ENCODE peak calls at places on chromosomes 3 and 15, in eight cellular contexts. One of them, this sample, is unnamed.

GRCh38 chr3:8982509-8982908 is 19.2 kb upstream of the RAD18 start:
- DNase-seq in endothelial cell of umbilical vein: no peak
- DNase-seq in right atrium auricular region: peak
- DNase-seq in cardiac muscle cell: no peak
- DNase-seq in fibroblast of lung: peak
- DNase-seq in spleen: no peak
- DNase-seq in mammary epithelial cell: no peak
- DNase-seq in colonic mucosa: no peak
- DNase-seq in this sample: no peak

GRCh38 chr3:47342812-47343211 is 38.0 kb upstream of the PTPN23 start:
- DNase-seq in endothelial cell of umbilical vein: no peak
- DNase-seq in right atrium auricular region: no peak
- DNase-seq in cardiac muscle cell: no peak
- DNase-seq in fibroblast of lung: no peak
- DNase-seq in spleen: no peak
- DNase-seq in mammary epithelial cell: no peak
- DNase-seq in colonic mucosa: no peak
- DNase-seq in this sample: no peak

GRCh38 chr3:141094851-141095545 is 43.9 kb downstream of the SPSB4 start:
- DNase-seq in endothelial cell of umbilical vein: peak
- DNase-seq in right atrium auricular region: peak
- DNase-seq in cardiac muscle cell: no peak
- DNase-seq in fibroblast of lung: peak
- DNase-seq in spleen: no peak
- DNase-seq in mammary epithelial cell: no peak
- DNase-seq in colonic mucosa: peak
- DNase-seq in this sample: no peak

GRCh38 chr3:76514836-76515235 is 525.1 kb upstream of the ROBO2 start:
- DNase-seq in endothelial cell of umbilical vein: no peak
- DNase-seq in right atrium auricular region: no peak
- DNase-seq in cardiac muscle cell: no peak
- DNase-seq in fibroblast of lung: peak
- DNase-seq in spleen: no peak
- DNase-seq in mammary epithelial cell: no peak
- DNase-seq in colonic mucosa: no peak
- DNase-seq in this sample: no peak

GRCh38 chr3:30180305-30181275 is 425.8 kb upstream of the TGFBR2 start:
- DNase-seq in endothelial cell of umbilical vein: no peak
- DNase-seq in right atrium auricular region: no peak
- DNase-seq in cardiac muscle cell: no peak
- DNase-seq in fibroblast of lung: no peak
- DNase-seq in spleen: no peak
- DNase-seq in mammary epithelial cell: peak
- DNase-seq in colonic mucosa: no peak
- DNase-seq in this sample: no peak

GRCh38 chr3:9396301-9396631 is 1.1 kb upstream of the SETD5 start:
- DNase-seq in endothelial cell of umbilical vein: peak
- DNase-seq in right atrium auricular region: peak
- DNase-seq in cardiac muscle cell: peak
- DNase-seq in fibroblast of lung: peak
- DNase-seq in spleen: no peak
- DNase-seq in mammary epithelial cell: peak
- DNase-seq in colonic mucosa: peak
- DNase-seq in this sample: peak

GRCh38 chr3:141402476-141403171 is 34.3 kb downstream of the ZBTB38 start:
- DNase-seq in endothelial cell of umbilical vein: peak
- DNase-seq in right atrium auricular region: peak
- DNase-seq in cardiac muscle cell: peak
- DNase-seq in fibroblast of lung: peak
- DNase-seq in spleen: peak
- DNase-seq in mammary epithelial cell: no peak
- DNase-seq in colonic mucosa: peak
- DNase-seq in this sample: peak

GRCh38 chr3:79824166-79824565 is 56.4 kb upstream of the ROBO1 start:
- DNase-seq in endothelial cell of umbilical vein: no peak
- DNase-seq in right atrium auricular region: no peak
- DNase-seq in cardiac muscle cell: no peak
- DNase-seq in fibroblast of lung: no peak
- DNase-seq in spleen: no peak
- DNase-seq in mammary epithelial cell: no peak
- DNase-seq in colonic mucosa: no peak
- DNase-seq in this sample: no peak

GRCh38 chr15:43133429-43134156 is at the start of gene TMEM62:
- DNase-seq in endothelial cell of umbilical vein: peak
- DNase-seq in right atrium auricular region: peak
- DNase-seq in cardiac muscle cell: peak
- DNase-seq in fibroblast of lung: peak
- DNase-seq in spleen: peak
- DNase-seq in mammary epithelial cell: peak
- DNase-seq in colonic mucosa: peak
- DNase-seq in this sample: peak

GRCh38 chr3:55649554-55649953 is 162.4 kb upstream of the WNT5A start:
- DNase-seq in endothelial cell of umbilical vein: no peak
- DNase-seq in right atrium auricular region: no peak
- DNase-seq in cardiac muscle cell: no peak
- DNase-seq in fibroblast of lung: no peak
- DNase-seq in spleen: no peak
- DNase-seq in mammary epithelial cell: no peak
- DNase-seq in colonic mucosa: no peak
- DNase-seq in this sample: no peak

GRCh38 chr3:55647086-55647485 is 160.0 kb upstream of the WNT5A start:
- DNase-seq in endothelial cell of umbilical vein: no peak
- DNase-seq in right atrium auricular region: no peak
- DNase-seq in cardiac muscle cell: no peak
- DNase-seq in fibroblast of lung: peak
- DNase-seq in spleen: no peak
- DNase-seq in mammary epithelial cell: no peak
- DNase-seq in colonic mucosa: no peak
- DNase-seq in this sample: no peak

GRCh38 chr3:55650011-55650410 is 162.9 kb upstream of the WNT5A start:
- DNase-seq in endothelial cell of umbilical vein: no peak
- DNase-seq in right atrium auricular region: no peak
- DNase-seq in cardiac muscle cell: no peak
- DNase-seq in fibroblast of lung: no peak
- DNase-seq in spleen: no peak
- DNase-seq in mammary epithelial cell: no peak
- DNase-seq in colonic mucosa: no peak
- DNase-seq in this sample: no peak

GRCh38 chr3:55647675-55648074 is 160.6 kb upstream of the WNT5A start:
- DNase-seq in endothelial cell of umbilical vein: no peak
- DNase-seq in right atrium auricular region: no peak
- DNase-seq in cardiac muscle cell: no peak
- DNase-seq in fibroblast of lung: no peak
- DNase-seq in spleen: no peak
- DNase-seq in mammary epithelial cell: no peak
- DNase-seq in colonic mucosa: no peak
- DNase-seq in this sample: no peak

DNA sequence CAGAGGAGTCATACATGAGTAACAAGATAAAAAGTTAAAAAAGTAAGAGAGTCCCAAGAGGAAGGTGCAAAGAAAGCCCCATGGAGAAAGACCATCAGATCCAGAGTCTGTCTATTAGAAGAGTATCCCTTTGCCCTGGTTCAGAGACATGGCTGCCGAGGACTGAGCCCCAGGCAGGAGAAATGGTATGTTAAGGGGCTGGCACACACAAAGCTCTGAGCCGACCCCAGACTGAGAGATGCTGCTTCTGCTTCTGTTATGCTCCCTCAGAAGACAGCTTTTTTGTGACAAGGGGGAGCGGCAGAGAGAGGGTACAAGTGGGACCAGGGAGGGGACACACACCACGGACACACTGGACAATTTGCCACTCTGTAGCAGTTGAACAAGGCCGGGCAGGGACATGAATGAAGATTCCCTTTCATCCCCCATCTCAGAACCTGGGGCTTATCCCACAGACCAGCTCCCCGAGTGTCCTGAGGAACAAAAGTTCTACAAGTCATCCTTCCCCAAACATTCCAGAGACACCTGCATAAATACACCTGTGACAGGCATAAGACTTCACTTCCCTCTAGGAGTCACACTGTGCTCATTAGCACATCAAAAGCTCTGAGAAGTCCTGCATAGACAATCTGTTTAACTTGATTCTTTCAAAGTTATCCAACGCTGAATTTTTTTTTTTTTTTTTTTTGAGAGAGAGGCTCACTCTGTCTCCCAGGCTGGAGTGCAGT is 161.6 kb upstream of the WNT5A start:
- DNase-seq in endothelial cell of umbilical vein: no peak
- DNase-seq in right atrium auricular region: no peak
- DNase-seq in cardiac muscle cell: no peak
- DNase-seq in fibroblast of lung: no peak
- DNase-seq in spleen: no peak
- DNase-seq in mammary epithelial cell: no peak
- DNase-seq in colonic mucosa: no peak
- DNase-seq in this sample: no peak
- H3K27ac ChIP-seq in endothelial cell of umbilical vein: no peak
- H3K27ac ChIP-seq in right atrium auricular region: no peak
- H3K27ac ChIP-seq in cardiac muscle cell: no peak
- H3K27ac ChIP-seq in fibroblast of lung: no peak
- H3K27ac ChIP-seq in spleen: no peak
- H3K27ac ChIP-seq in mammary epithelial cell: no peak
- H3K27ac ChIP-seq in colonic mucosa: no peak
- H3K27ac ChIP-seq in this sample: no peak

DNA sequence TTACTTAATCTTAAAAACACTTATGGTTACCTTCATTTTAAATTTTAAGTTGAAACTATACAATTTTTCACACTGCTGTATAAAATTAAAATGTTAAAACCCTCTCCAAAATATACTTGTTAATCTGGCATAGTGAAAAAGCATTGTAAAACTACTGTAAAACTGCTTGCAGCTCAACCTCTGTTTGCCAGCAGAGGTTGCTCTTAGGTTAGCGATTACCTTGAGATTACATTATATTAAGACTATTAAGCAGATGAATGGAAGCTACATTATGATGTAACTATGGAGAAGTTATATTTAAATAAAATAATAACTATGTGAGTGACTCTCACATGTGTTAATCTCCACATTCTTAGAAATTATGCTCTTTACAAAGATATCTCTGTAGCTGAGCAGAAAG is 143.6 kb upstream of the SLITRK3 start:
- DNase-seq in endothelial cell of umbilical vein: no peak
- DNase-seq in right atrium auricular region: no peak
- DNase-seq in cardiac muscle cell: peak
- DNase-seq in fibroblast of lung: peak
- DNase-seq in spleen: no peak
- DNase-seq in mammary epithelial cell: no peak
- DNase-seq in colonic mucosa: no peak
- DNase-seq in this sample: peak
- TF ChIP-seq CTCF in endothelial cell of umbilical vein: no peak
- TF ChIP-seq CTCF in right atrium auricular region: no peak
- TF ChIP-seq CTCF in cardiac muscle cell: peak
- TF ChIP-seq CTCF in fibroblast of lung: peak
- TF ChIP-seq CTCF in spleen: no peak
- TF ChIP-seq CTCF in mammary epithelial cell: peak
- TF ChIP-seq CTCF in colonic mucosa: no peak
- TF ChIP-seq CTCF in this sample: peak

DNA sequence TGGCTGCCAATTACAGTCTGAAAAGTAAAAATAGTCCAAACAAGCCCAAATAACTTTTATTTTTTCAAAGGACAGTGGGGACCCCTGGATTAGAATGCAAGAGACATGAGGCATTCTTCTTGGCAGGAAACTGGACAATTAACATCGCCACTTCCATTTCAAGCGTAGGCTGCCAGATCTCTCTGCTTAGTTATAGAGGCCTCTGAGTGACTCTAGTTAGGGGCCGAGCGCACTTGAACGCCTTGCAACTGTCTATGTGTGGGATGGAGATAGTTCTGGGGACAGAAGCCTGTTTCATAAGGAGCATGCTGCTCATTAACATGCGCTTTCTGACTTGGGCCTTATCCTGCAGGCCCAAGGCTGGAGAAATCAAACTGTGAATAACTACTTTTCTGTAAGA is 189.1 kb downstream of the GHSR start:
- DNase-seq in endothelial cell of umbilical vein: no peak
- DNase-seq in right atrium auricular region: no peak
- DNase-seq in cardiac muscle cell: peak
- DNase-seq in fibroblast of lung: no peak
- DNase-seq in spleen: no peak
- DNase-seq in mammary epithelial cell: no peak
- DNase-seq in colonic mucosa: no peak
- DNase-seq in this sample: no peak
- H3K27ac ChIP-seq in endothelial cell of umbilical vein: no peak
- H3K27ac ChIP-seq in right atrium auricular region: peak
- H3K27ac ChIP-seq in cardiac muscle cell: peak
- H3K27ac ChIP-seq in fibroblast of lung: peak
- H3K27ac ChIP-seq in spleen: no peak
- H3K27ac ChIP-seq in mammary epithelial cell: no peak
- H3K27ac ChIP-seq in colonic mucosa: no peak
- H3K27ac ChIP-seq in this sample: no peak

GRCh38 chr3:193909387-193909786 is 226.6 kb upstream of the HES1 start:
- DNase-seq in endothelial cell of umbilical vein: no peak
- DNase-seq in right atrium auricular region: no peak
- DNase-seq in cardiac muscle cell: no peak
- DNase-seq in fibroblast of lung: no peak
- DNase-seq in spleen: no peak
- DNase-seq in mammary epithelial cell: no peak
- DNase-seq in colonic mucosa: no peak
- DNase-seq in this sample: no peak
- TF ChIP-seq CTCF in endothelial cell of umbilical vein: no peak
- TF ChIP-seq CTCF in right atrium auricular region: no peak
- TF ChIP-seq CTCF in cardiac muscle cell: no peak
- TF ChIP-seq CTCF in fibroblast of lung: no peak
- TF ChIP-seq CTCF in spleen: no peak
- TF ChIP-seq CTCF in mammary epithelial cell: no peak
- TF ChIP-seq CTCF in colonic mucosa: no peak
- TF ChIP-seq CTCF in this sample: no peak

GRCh38 chr3:55516391-55517030 is 29.4 kb upstream of the WNT5A start:
- DNase-seq in endothelial cell of umbilical vein: no peak
- DNase-seq in right atrium auricular region: no peak
- DNase-seq in cardiac muscle cell: no peak
- DNase-seq in fibroblast of lung: no peak
- DNase-seq in spleen: no peak
- DNase-seq in mammary epithelial cell: no peak
- DNase-seq in colonic mucosa: no peak
- DNase-seq in this sample: no peak

GRCh38 chr3:55521086-55522060 is 34.3 kb upstream of the WNT5A start:
- DNase-seq in endothelial cell of umbilical vein: no peak
- DNase-seq in right atrium auricular region: no peak
- DNase-seq in cardiac muscle cell: no peak
- DNase-seq in fibroblast of lung: peak
- DNase-seq in spleen: no peak
- DNase-seq in mammary epithelial cell: peak
- DNase-seq in colonic mucosa: no peak
- DNase-seq in this sample: no peak

GRCh38 chr3:55522077-55522476 is 35.0 kb upstream of the WNT5A start:
- DNase-seq in endothelial cell of umbilical vein: no peak
- DNase-seq in right atrium auricular region: no peak
- DNase-seq in cardiac muscle cell: no peak
- DNase-seq in fibroblast of lung: no peak
- DNase-seq in spleen: no peak
- DNase-seq in mammary epithelial cell: no peak
- DNase-seq in colonic mucosa: no peak
- DNase-seq in this sample: no peak

GRCh38 chr3:55518451-55518850 is 31.3 kb upstream of the WNT5A start:
- DNase-seq in endothelial cell of umbilical vein: no peak
- DNase-seq in right atrium auricular region: no peak
- DNase-seq in cardiac muscle cell: no peak
- DNase-seq in fibroblast of lung: peak
- DNase-seq in spleen: no peak
- DNase-seq in mammary epithelial cell: peak
- DNase-seq in colonic mucosa: no peak
- DNase-seq in this sample: peak

GRCh38 chr3:55519016-55519415 is 31.9 kb upstream of the WNT5A start:
- DNase-seq in endothelial cell of umbilical vein: no peak
- DNase-seq in right atrium auricular region: no peak
- DNase-seq in cardiac muscle cell: no peak
- DNase-seq in fibroblast of lung: peak
- DNase-seq in spleen: no peak
- DNase-seq in mammary epithelial cell: peak
- DNase-seq in colonic mucosa: no peak
- DNase-seq in this sample: peak
- H3K27ac ChIP-seq in endothelial cell of umbilical vein: no peak
- H3K27ac ChIP-seq in right atrium auricular region: no peak
- H3K27ac ChIP-seq in cardiac muscle cell: no peak
- H3K27ac ChIP-seq in fibroblast of lung: no peak
- H3K27ac ChIP-seq in spleen: no peak
- H3K27ac ChIP-seq in mammary epithelial cell: peak
- H3K27ac ChIP-seq in colonic mucosa: no peak
- H3K27ac ChIP-seq in this sample: no peak

This sample was measured in RWPE1.